ENCODE peak calls at places on chromosomes 6 and 20, in four cellular contexts. One of them, this sample, is unnamed.

GRCh38 chr6:167349816-167350215 is 24.9 kb downstream of the TTLL2 start:
- DNase-seq in A549: no peak
- DNase-seq in GM12878: no peak
- DNase-seq in K562: no peak
- DNase-seq in this sample: no peak

GRCh38 chr20:3674447-3674846 is 7.4 kb downstream of the ADAM33 start:
- DNase-seq in A549: peak; percentile 51
- DNase-seq in GM12878: no peak
- DNase-seq in K562: no peak
- DNase-seq in this sample: no peak

GRCh38 chr6:111862314-111862713 is 10.9 kb downstream of the FYN start:
- DNase-seq in A549: no peak
- DNase-seq in GM12878: no peak
- DNase-seq in K562: no peak
- DNase-seq in this sample: no peak

GRCh38 chr6:155247618-155248017 is 16.2 kb upstream of the CLDN20 start:
- DNase-seq in A549: peak; percentile 49
- DNase-seq in GM12878: no peak
- DNase-seq in K562: no peak
- DNase-seq in this sample: no peak

GRCh38 chr6:37700266-37700973 is 2.7 kb upstream of the MDGA1 start:
- DNase-seq in A549: no peak
- DNase-seq in GM12878: no peak
- DNase-seq in K562: no peak
- DNase-seq in this sample: no peak

GRCh38 chr6:35470663-35471120 is 2.5 kb downstream of the RPL10A start:
- DNase-seq in A549: no peak
- DNase-seq in GM12878: no peak
- DNase-seq in K562: no peak
- DNase-seq in this sample: no peak

GRCh38 chr6:134216304-134217029 is 101.4 kb downstream of the SGK1 start:
- DNase-seq in A549: no peak
- DNase-seq in GM12878: no peak
- DNase-seq in K562: no peak
- DNase-seq in this sample: no peak

GRCh38 chr6:90809035-90809434 is 222.2 kb upstream of the MAP3K7 start:
- DNase-seq in A549: no peak
- DNase-seq in GM12878: no peak
- DNase-seq in K562: no peak
- DNase-seq in this sample: no peak

GRCh38 chr20:953742-954141 is 37.6 kb upstream of the ANGPT4 start:
- DNase-seq in A549: peak; percentile 22
- DNase-seq in GM12878: no peak
- DNase-seq in K562: peak; percentile 14
- DNase-seq in this sample: peak; percentile 48

GRCh38 chr6:42095066-42095465 is 44.7 kb downstream of the TAF8 start:
- DNase-seq in A549: no peak
- DNase-seq in GM12878: no peak
- DNase-seq in K562: no peak
- DNase-seq in this sample: no peak

GRCh38 chr6:136723780-136724179 is 68.5 kb downstream of the MAP3K5 start:
- DNase-seq in A549: no peak
- DNase-seq in GM12878: peak; percentile 53
- DNase-seq in K562: no peak
- DNase-seq in this sample: no peak

GRCh38 chr6:81838724-81839425 is 86.4 kb upstream of the TENT5A start:
- DNase-seq in A549: no peak
- DNase-seq in GM12878: no peak
- DNase-seq in K562: no peak
- DNase-seq in this sample: no peak

GRCh38 chr20:39993737-39994136 is 695.3 kb downstream of the MAFB start:
- DNase-seq in A549: no peak
- DNase-seq in GM12878: no peak
- DNase-seq in K562: no peak
- DNase-seq in this sample: no peak

GRCh38 chr20:36130316-36130865 is 24.1 kb upstream of the EPB41L1 start:
- DNase-seq in A549: no peak
- DNase-seq in GM12878: no peak
- DNase-seq in K562: no peak
- DNase-seq in this sample: no peak

GRCh38 chr20:53926428-53927028 is 143.9 kb downstream of the BCAS1 start:
- DNase-seq in A549: peak; percentile 68
- DNase-seq in GM12878: peak; percentile 99
- DNase-seq in K562: no peak
- DNase-seq in this sample: no peak

GRCh38 chr6:57198926-57199636 is 23.0 kb downstream of the RAB23 start:
- DNase-seq in A549: no peak
- DNase-seq in GM12878: no peak
- DNase-seq in K562: no peak
- DNase-seq in this sample: no peak

GRCh38 chr6:116408476-116408875 is 37.7 kb downstream of the DSE start:
- DNase-seq in A549: no peak
- DNase-seq in GM12878: peak; percentile 71
- DNase-seq in K562: no peak
- DNase-seq in this sample: no peak

GRCh38 chr6:8006208-8006607 is 58.0 kb downstream of the BLOC1S5 start:
- DNase-seq in A549: peak; percentile 53
- DNase-seq in GM12878: no peak
- DNase-seq in K562: peak; percentile 25
- DNase-seq in this sample: peak; percentile 27

GRCh38 chr6:147941143-147941542 is 401.5 kb upstream of the SASH1 start:
- DNase-seq in A549: no peak
- DNase-seq in GM12878: no peak
- DNase-seq in K562: no peak
- DNase-seq in this sample: no peak

GRCh38 chr6:148044261-148044731 is 298.3 kb upstream of the SASH1 start:
- DNase-seq in A549: no peak
- DNase-seq in GM12878: no peak
- DNase-seq in K562: no peak
- DNase-seq in this sample: no peak

GRCh38 chr6:1376653-1377052 is 12.7 kb upstream of the FOXF2 start:
- DNase-seq in A549: no peak
- DNase-seq in GM12878: no peak
- DNase-seq in K562: no peak
- DNase-seq in this sample: no peak

GRCh38 chr6:140174509-140174908 is 800.1 kb upstream of the CITED2 start:
- DNase-seq in A549: peak; percentile 10
- DNase-seq in GM12878: no peak
- DNase-seq in K562: no peak
- DNase-seq in this sample: peak; percentile 8

GRCh38 chr20:59802471-59803221 is 130.8 kb downstream of the SYCP2 start:
- DNase-seq in A549: no peak
- DNase-seq in GM12878: no peak
- DNase-seq in K562: no peak
- DNase-seq in this sample: no peak

GRCh38 chr20:59805266-59805665 is 128.2 kb downstream of the SYCP2 start:
- DNase-seq in A549: no peak
- DNase-seq in GM12878: no peak
- DNase-seq in K562: no peak
- DNase-seq in this sample: no peak

GRCh38 chr20:59805786-59806577 is 127.5 kb downstream of the SYCP2 start:
- DNase-seq in A549: no peak
- DNase-seq in GM12878: no peak
- DNase-seq in K562: no peak
- DNase-seq in this sample: no peak

GRCh38 chr20:59806578-59806975 is 126.9 kb downstream of the SYCP2 start:
- DNase-seq in A549: no peak
- DNase-seq in GM12878: no peak
- DNase-seq in K562: no peak
- DNase-seq in this sample: no peak

DNA sequence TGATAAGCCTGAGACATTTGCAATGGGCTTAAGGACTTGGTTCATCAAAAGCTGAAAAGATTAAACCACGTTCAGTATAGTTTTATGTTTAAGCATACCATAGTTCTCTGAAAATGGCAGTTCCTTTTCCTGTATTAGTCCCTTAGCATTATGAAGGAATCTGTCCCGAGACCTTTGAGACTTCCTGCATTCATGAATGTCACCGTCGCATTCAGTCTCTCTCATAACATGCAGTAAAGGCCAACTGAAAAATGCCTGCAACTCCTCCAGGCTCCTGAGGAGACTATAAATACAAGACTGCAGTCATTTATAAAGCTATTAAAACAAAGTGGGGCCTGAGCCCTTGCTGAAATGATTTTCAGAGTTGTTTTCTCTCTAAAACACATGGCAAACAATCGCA is 129.1 kb downstream of the SYCP2 start:
- DNase-seq in A549: no peak
- DNase-seq in GM12878: no peak
- DNase-seq in K562: no peak
- DNase-seq in this sample: no peak
- TF ChIP-seq MAX in A549: no peak
- TF ChIP-seq MAX in GM12878: no peak
- TF ChIP-seq MAX in K562: no peak
- TF ChIP-seq MAX in this sample: no peak

GRCh38 chr20:10508060-10508459 is 73.0 kb downstream of the SLX4IP start:
- DNase-seq in A549: no peak
- DNase-seq in GM12878: no peak
- DNase-seq in K562: no peak
- DNase-seq in this sample: peak; percentile 93
- TF ChIP-seq RAD21 in A549: no peak
- TF ChIP-seq RAD21 in GM12878: no peak
- TF ChIP-seq RAD21 in K562: no peak
- TF ChIP-seq RAD21 in this sample: peak; percentile 3

GRCh38 chr20:31813611-31814010 is 5.5 kb upstream of the MYLK2 start:
- DNase-seq in A549: no peak
- DNase-seq in GM12878: no peak
- DNase-seq in K562: no peak
- DNase-seq in this sample: no peak

GRCh38 chr20:31815408-31816188 is 3.6 kb upstream of the MYLK2 start:
- DNase-seq in A549: no peak
- DNase-seq in GM12878: no peak
- DNase-seq in K562: no peak
- DNase-seq in this sample: no peak

GRCh38 chr20:31817461-31817860 is 1.7 kb upstream of the MYLK2 start:
- DNase-seq in A549: no peak
- DNase-seq in GM12878: no peak
- DNase-seq in K562: no peak
- DNase-seq in this sample: no peak

GRCh38 chr20:31818376-31818908 is 714 bp upstream of the MYLK2 start:
- DNase-seq in A549: no peak
- DNase-seq in GM12878: no peak
- DNase-seq in K562: no peak
- DNase-seq in this sample: no peak

GRCh38 chr20:31816221-31816620 is 2.9 kb upstream of the MYLK2 start:
- DNase-seq in A549: no peak
- DNase-seq in GM12878: no peak
- DNase-seq in K562: no peak
- DNase-seq in this sample: no peak
- TF ChIP-seq MAX in A549: no peak
- TF ChIP-seq MAX in GM12878: no peak
- TF ChIP-seq MAX in K562: no peak
- TF ChIP-seq MAX in this sample: no peak

GRCh38 chr6:13847651-13848050 is 33.3 kb upstream of the MCUR1 start:
- DNase-seq in A549: no peak
- DNase-seq in GM12878: no peak
- DNase-seq in K562: no peak
- DNase-seq in this sample: no peak
- TF ChIP-seq RAD21 in A549: no peak
- TF ChIP-seq RAD21 in GM12878: no peak
- TF ChIP-seq RAD21 in K562: no peak
- TF ChIP-seq RAD21 in this sample: no peak

DNA sequence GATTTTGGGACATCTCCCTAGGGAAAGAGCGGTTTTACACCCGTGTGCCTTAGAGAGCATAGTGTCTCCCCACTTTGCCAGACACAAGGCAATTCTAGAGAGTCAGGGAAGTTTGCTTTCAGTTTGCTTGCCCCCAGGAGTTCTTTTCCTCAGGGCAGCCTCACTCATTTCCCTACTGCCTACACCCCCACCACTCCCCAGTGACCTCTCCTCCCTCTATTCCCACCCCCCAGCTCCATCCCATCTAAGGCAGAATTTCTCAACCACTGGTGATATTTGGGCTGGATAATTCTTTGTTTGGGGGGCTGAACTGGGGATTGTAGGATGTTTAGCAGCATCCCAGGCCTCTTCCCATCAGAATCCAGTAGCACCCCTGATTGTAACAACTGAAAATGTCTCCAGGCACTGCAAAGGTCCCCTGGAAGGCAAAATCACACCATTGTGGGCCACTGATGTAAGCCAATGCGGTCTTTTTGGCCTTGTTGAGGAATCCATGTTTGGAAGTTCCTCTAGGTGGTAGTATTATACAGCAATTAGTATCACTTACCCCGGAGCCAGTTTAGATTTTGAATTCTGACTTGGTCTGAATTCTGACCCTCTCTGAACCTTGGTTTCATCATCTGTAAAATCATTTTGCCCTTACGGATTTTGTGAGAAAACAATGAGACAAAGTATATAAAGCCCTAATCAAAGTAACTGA is 1.3 kb downstream of the EPPIN start:
- DNase-seq in A549: peak; percentile 21
- DNase-seq in GM12878: no peak
- DNase-seq in K562: peak; percentile 31
- DNase-seq in this sample: peak; percentile 21
- TF ChIP-seq MAX in A549: no peak
- TF ChIP-seq MAX in GM12878: no peak
- TF ChIP-seq MAX in K562: no peak
- TF ChIP-seq MAX in this sample: no peak

GRCh38 chr6:119479860-119480655 is 130.5 kb upstream of the MAN1A1 start:
- DNase-seq in A549: no peak
- DNase-seq in GM12878: no peak
- DNase-seq in K562: peak; percentile 23
- DNase-seq in this sample: no peak

GRCh38 chr6:119481981-119482380 is 132.4 kb upstream of the MAN1A1 start:
- DNase-seq in A549: no peak
- DNase-seq in GM12878: no peak
- DNase-seq in K562: no peak
- DNase-seq in this sample: no peak

GRCh38 chr6:119476024-119476423 is 126.5 kb upstream of the MAN1A1 start:
- DNase-seq in A549: no peak
- DNase-seq in GM12878: no peak
- DNase-seq in K562: no peak
- DNase-seq in this sample: no peak

GRCh38 chr6:119481098-119481497 is 131.5 kb upstream of the MAN1A1 start:
- DNase-seq in A549: no peak
- DNase-seq in GM12878: no peak
- DNase-seq in K562: no peak
- DNase-seq in this sample: no peak

GRCh38 chr6:119476554-119476953 is 127.0 kb upstream of the MAN1A1 start:
- DNase-seq in A549: no peak
- DNase-seq in GM12878: no peak
- DNase-seq in K562: no peak
- DNase-seq in this sample: no peak
- TF ChIP-seq RAD21 in A549: no peak
- TF ChIP-seq RAD21 in GM12878: no peak
- TF ChIP-seq RAD21 in K562: no peak
- TF ChIP-seq RAD21 in this sample: no peak

DNA sequence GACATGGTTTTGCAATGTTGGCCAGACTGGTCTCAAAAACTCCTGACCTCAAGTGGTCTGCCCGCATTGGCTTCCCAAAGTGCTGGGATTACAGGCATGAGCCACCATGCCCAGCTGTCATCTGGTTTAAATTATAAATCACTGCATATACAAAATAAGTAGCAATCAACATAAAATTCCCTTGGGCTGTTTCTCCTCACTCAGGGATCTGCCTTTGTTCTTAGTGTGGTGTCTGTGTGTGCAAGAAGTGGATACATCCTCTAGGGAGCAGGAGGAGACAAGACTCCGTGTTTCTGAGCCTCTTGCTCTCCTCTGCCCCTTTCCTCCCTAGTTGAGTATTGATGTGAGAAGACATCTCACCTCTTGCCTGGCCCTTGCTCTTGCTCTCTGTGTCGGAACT is 65.2 kb upstream of the ADGRF4 start:
- DNase-seq in A549: no peak
- DNase-seq in GM12878: no peak
- DNase-seq in K562: no peak
- DNase-seq in this sample: no peak
- TF ChIP-seq MAX in A549: no peak
- TF ChIP-seq MAX in GM12878: no peak
- TF ChIP-seq MAX in K562: no peak
- TF ChIP-seq MAX in this sample: no peak

This sample was measured in HCT116.